ENCODE peak calls at places on chromosomes 13 and 19, in seven cellular contexts. One of them, this sample, is unnamed.

GRCh38 chr13:104875008-104875762 is 1660.3 kb downstream of the EFNB2 start:
- DNase-seq in NCI-H1092 treated with DMSO at 0.1 percent for 48 hours: no peak
- DNase-seq in AG20443: no peak
- DNase-seq in left colon: no peak
- DNase-seq in Kasumi-1: no peak
- DNase-seq in AG08396: no peak
- DNase-seq in IMR-90: no peak
- DNase-seq in this sample: no peak

GRCh38 chr19:40687525-40688016 is 2.9 kb downstream of the NUMBL start:
- DNase-seq in NCI-H1092 treated with DMSO at 0.1 percent for 48 hours: no peak
- DNase-seq in AG20443: peak
- DNase-seq in left colon: peak
- DNase-seq in Kasumi-1: no peak
- DNase-seq in AG08396: peak
- DNase-seq in IMR-90: peak
- DNase-seq in this sample: no peak

GRCh38 chr13:109862627-109863026 is 76.2 kb upstream of the IRS2 start:
- DNase-seq in NCI-H1092 treated with DMSO at 0.1 percent for 48 hours: no peak
- DNase-seq in AG20443: no peak
- DNase-seq in left colon: no peak
- DNase-seq in Kasumi-1: no peak
- DNase-seq in AG08396: peak
- DNase-seq in IMR-90: peak
- DNase-seq in this sample: no peak

GRCh38 chr13:96700657-96701056 is 293.6 kb downstream of the OXGR1 start:
- DNase-seq in NCI-H1092 treated with DMSO at 0.1 percent for 48 hours: no peak
- DNase-seq in AG20443: no peak
- DNase-seq in left colon: no peak
- DNase-seq in Kasumi-1: no peak
- DNase-seq in AG08396: no peak
- DNase-seq in IMR-90: no peak
- DNase-seq in this sample: no peak

GRCh38 chr13:40064723-40065122 is 409.3 kb downstream of the COG6 start:
- DNase-seq in NCI-H1092 treated with DMSO at 0.1 percent for 48 hours: no peak
- DNase-seq in AG20443: peak
- DNase-seq in left colon: no peak
- DNase-seq in Kasumi-1: no peak
- DNase-seq in AG08396: peak
- DNase-seq in IMR-90: peak
- DNase-seq in this sample: no peak

GRCh38 chr19:17406039-17406886 is 833 bp upstream of the BST2 start:
- DNase-seq in NCI-H1092 treated with DMSO at 0.1 percent for 48 hours: no peak
- DNase-seq in AG20443: no peak
- DNase-seq in left colon: no peak
- DNase-seq in Kasumi-1: no peak
- DNase-seq in AG08396: no peak
- DNase-seq in IMR-90: no peak
- DNase-seq in this sample: peak

GRCh38 chr19:3606690-3607289 is at the start of gene TBXA2R:
- DNase-seq in NCI-H1092 treated with DMSO at 0.1 percent for 48 hours: no peak
- DNase-seq in AG20443: peak
- DNase-seq in left colon: peak
- DNase-seq in Kasumi-1: peak
- DNase-seq in AG08396: peak
- DNase-seq in IMR-90: peak
- DNase-seq in this sample: peak

GRCh38 chr19:20423381-20424207 is 142.0 kb downstream of the ZNF737 start:
- DNase-seq in NCI-H1092 treated with DMSO at 0.1 percent for 48 hours: peak
- DNase-seq in AG20443: peak
- DNase-seq in left colon: peak
- DNase-seq in Kasumi-1: no peak
- DNase-seq in AG08396: peak
- DNase-seq in IMR-90: peak
- DNase-seq in this sample: no peak

GRCh38 chr19:51660975-51661600 is 14.5 kb upstream of the SIGLEC14 start:
- DNase-seq in NCI-H1092 treated with DMSO at 0.1 percent for 48 hours: peak
- DNase-seq in AG20443: peak
- DNase-seq in left colon: peak
- DNase-seq in Kasumi-1: peak
- DNase-seq in AG08396: peak
- DNase-seq in IMR-90: peak
- DNase-seq in this sample: peak

GRCh38 chr19:9786819-9787218 is 18.3 kb upstream of the ZNF846 start:
- DNase-seq in NCI-H1092 treated with DMSO at 0.1 percent for 48 hours: no peak
- DNase-seq in AG20443: no peak
- DNase-seq in left colon: no peak
- DNase-seq in Kasumi-1: no peak
- DNase-seq in AG08396: no peak
- DNase-seq in IMR-90: no peak
- DNase-seq in this sample: no peak

This sample was measured in H54.